ENCODE peak calls at places on chromosomes 12 and 14, in eight cellular contexts. Z is IMR-90, X is right cardiac atrium, T is H7, Y is neural progenitor cell, A is brain microvascular endothelial cell, W is small intestine, N is heart left ventricle. K is an unnamed sample.
A peak's percentile ranks its signal among the peaks of the same experiment; 100 is the strongest.

GRCh38 chr14:66359500-66359899 is 126.7 kb upstream of the CCDC196 start:
- DNase-seq in Z (peak; percentile 64), X (no peak), T (peak; percentile 26), Y (peak; percentile 79), A (no peak), W (peak; percentile 46), N (no peak), K (no peak)

GRCh38 chr12:78035913-78036658 is 205.4 kb downstream of the NAV3 start:
- DNase-seq in Z (peak; percentile 34), X (no peak), T (no peak), Y (peak; percentile 16), A (no peak), W (no peak), N (no peak), K (no peak)

GRCh38 chr12:2264622-2265306 is 212.0 kb downstream of the CACNA1C start:
- DNase-seq in Z (peak; percentile 98), X (no peak), T (no peak), Y (no peak), A (peak; percentile 92), W (no peak), N (no peak), K (peak; percentile 87)

GRCh38 chr12:6471992-6472366 is 1.5 kb upstream of the VAMP1 start:
- DNase-seq in Z (no peak), X (no peak), T (no peak), Y (no peak), A (no peak), W (no peak), N (no peak), K (peak; percentile 91)

GRCh38 chr14:50774542-50775267 is 56.3 kb downstream of the NIN start:
- DNase-seq in Z (peak; percentile 23), X (no peak), T (no peak), Y (no peak), A (no peak), W (no peak), N (no peak), K (no peak)

GRCh38 chr12:32134144-32134888 is 27.7 kb downstream of the BICD1 start:
- DNase-seq in Z (peak; percentile 83), X (no peak), T (no peak), Y (no peak), A (peak; percentile 28), W (no peak), N (no peak), K (no peak)

GRCh38 chr14:99581371-99581770 is 22.6 kb downstream of the CCDC85C start:
- DNase-seq in Z (no peak), X (no peak), T (peak; percentile 83), Y (peak; percentile 91), A (no peak), W (no peak), N (no peak), K (no peak)

GRCh38 chr12:31582155-31582554 is 8.8 kb downstream of the DENND5B start:
- DNase-seq in Z (peak; percentile 77), X (no peak), T (no peak), Y (no peak), A (peak; percentile 69), W (no peak), N (no peak), K (peak; percentile 73)

GRCh38 chr12:1457901-1458300 is 136.5 kb downstream of the FBXL14 start:
- DNase-seq in Z (peak; percentile 90), X (no peak), T (no peak), Y (no peak), A (peak; percentile 63), W (no peak), N (peak; percentile 58), K (no peak)

GRCh38 chr14:21092147-21093011 is 6.1 kb downstream of the ZNF219 start:
- DNase-seq in Z (peak; percentile 67), X (peak; percentile 84), T (peak; percentile 96), Y (peak; percentile 87), A (peak; percentile 61), W (peak; percentile 72), N (peak; percentile 81), K (peak; percentile 99)

GRCh38 chr12:120292411-120292660 is 633 bp upstream of the RNU4-2 start:
- DNase-seq in Z (no peak), X (no peak), T (no peak), Y (no peak), A (no peak), W (no peak), N (no peak), K (no peak)

DNA sequence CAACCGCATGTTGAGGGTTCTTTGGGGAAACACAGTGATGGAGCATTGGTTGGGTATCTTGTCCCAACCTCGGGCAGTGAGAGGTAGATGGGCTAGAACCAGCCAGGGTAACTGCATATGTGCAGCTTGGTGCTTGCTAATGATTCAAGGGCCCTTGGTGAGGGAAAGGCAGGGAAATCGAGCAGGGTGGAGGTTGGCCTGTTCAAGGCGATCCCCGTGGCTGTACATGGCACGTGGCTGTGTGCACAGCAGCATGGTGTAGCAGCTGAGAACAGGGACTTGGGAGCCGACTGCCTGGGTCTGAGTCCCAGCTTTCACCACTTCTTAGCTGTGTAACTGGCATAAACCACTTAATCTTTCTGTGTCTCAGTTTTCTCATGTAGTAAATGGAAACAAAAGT is 45.5 kb upstream of the OAS1 start:
- DNase-seq in Z (no peak), X (no peak), T (no peak), Y (no peak), A (no peak), W (no peak), N (no peak), K (no peak)
- H3K27me3 ChIP-seq in Z (no peaks in the 10 kb centered on the region), X (no peaks in the 10 kb centered on the region), T (no peaks in the 10 kb centered on the region), Y (peaks cover 11% of the 10 kb centered on the region), A (no peaks in the 10 kb centered on the region), W (no peaks in the 10 kb centered on the region), N (no peaks in the 10 kb centered on the region), K (peaks cover 9% of the 10 kb centered on the region)

GRCh38 chr12:64824130-64824499 is 332 bp upstream of the TBC1D30 start:
- DNase-seq in Z (no peak), X (no peak), T (no peak), Y (no peak), A (no peak), W (no peak), N (no peak), K (no peak)
- H3K27me3 ChIP-seq in Z (peaks cover 42% of the 10 kb centered on the region), X (no peaks in the 10 kb centered on the region), T (peaks cover 50% of the 10 kb centered on the region), Y (peaks cover 77% of the 10 kb centered on the region), A (peaks cover 32% of the 10 kb centered on the region), W (peaks cover 5% of the 10 kb centered on the region), N (peaks cover 2% of the 10 kb centered on the region), K (peaks cover 63% of the 10 kb centered on the region)

GRCh38 chr12:53222170-53223005 is 9.6 kb downstream of the RARG start:
- DNase-seq in Z (no peak), X (no peak), T (no peak), Y (peak; percentile 40), A (no peak), W (no peak), N (no peak), K (peak; percentile 76)

GRCh38 chr12:53224268-53224896 is 7.6 kb downstream of the RARG start:
- DNase-seq in Z (no peak), X (no peak), T (peak; percentile 93), Y (peak; percentile 70), A (no peak), W (no peak), N (no peak), K (peak; percentile 84)

GRCh38 chr12:53223391-53224267 is 8.4 kb downstream of the RARG start:
- DNase-seq in Z (peak; percentile 60), X (peak; percentile 67), T (peak; percentile 74), Y (peak; percentile 50), A (peak; percentile 17), W (no peak), N (no peak), K (peak; percentile 87)

GRCh38 chr12:53221203-53222076 is 10.6 kb downstream of the RARG start:
- DNase-seq in Z (peak; percentile 51), X (peak; percentile 78), T (peak; percentile 96), Y (peak; percentile 94), A (peak; percentile 29), W (peak; percentile 63), N (peak; percentile 84), K (peak; percentile 97)

GRCh38 chr12:53223006-53223305 is 9.1 kb downstream of the RARG start:
- DNase-seq in Z (no peak), X (no peak), T (no peak), Y (no peak), A (no peak), W (no peak), N (no peak), K (peak; percentile 66)
- H3K27me3 ChIP-seq in Z (no peaks in the 10 kb centered on the region), X (no peaks in the 10 kb centered on the region), T (peaks cover 15% of the 10 kb centered on the region), Y (peaks cover 16% of the 10 kb centered on the region), A (no peaks in the 10 kb centered on the region), W (no peaks in the 10 kb centered on the region), N (no peaks in the 10 kb centered on the region), K (no peaks in the 10 kb centered on the region)

GRCh38 chr12:26871985-26872384 is 39.0 kb upstream of the ITPR2 start:
- DNase-seq in Z (no peak), X (no peak), T (no peak), Y (no peak), A (no peak), W (no peak), N (no peak), K (no peak)
- H3K27me3 ChIP-seq in Z (peaks cover 6% of the 10 kb centered on the region), X (no peaks in the 10 kb centered on the region), T (no peaks in the 10 kb centered on the region), Y (no peaks in the 10 kb centered on the region), A (no peaks in the 10 kb centered on the region), W (no peaks in the 10 kb centered on the region), N (no peaks in the 10 kb centered on the region), K (peaks cover 6% of the 10 kb centered on the region)

GRCh38 chr12:130014485-130014807 is 110.6 kb upstream of the TMEM132D start:
- DNase-seq in Z (no peak), X (no peak), T (peak; percentile 83), Y (peak; percentile 63), A (no peak), W (no peak), N (no peak), K (no peak)
- H3K27me3 ChIP-seq in Z (no peaks in the 10 kb centered on the region), X (no peaks in the 10 kb centered on the region), T (peaks cover 5% of the 10 kb centered on the region), Y (peaks cover 83% of the 10 kb centered on the region), A (no peaks in the 10 kb centered on the region), W (no peaks in the 10 kb centered on the region), N (peaks cover 2% of the 10 kb centered on the region), K (no peaks in the 10 kb centered on the region)

GRCh38 chr12:95546491-95546813 is 4.8 kb downstream of the USP44 start:
- DNase-seq in Z (no peak), X (no peak), T (peak; percentile 33), Y (peak; percentile 59), A (no peak), W (no peak), N (no peak), K (no peak)

GRCh38 chr12:95547522-95548055 is 3.7 kb downstream of the USP44 start:
- DNase-seq in Z (peak; percentile 96), X (no peak), T (peak; percentile 64), Y (peak; percentile 54), A (no peak), W (no peak), N (no peak), K (no peak)

GRCh38 chr12:95549392-95550084 is 1.7 kb downstream of the USP44 start:
- DNase-seq in Z (no peak), X (no peak), T (no peak), Y (no peak), A (no peak), W (no peak), N (no peak), K (no peak)

GRCh38 chr12:95548539-95549391 is 2.5 kb downstream of the USP44 start:
- DNase-seq in Z (peak; percentile 64), X (peak; percentile 33), T (peak; percentile 95), Y (peak; percentile 91), A (no peak), W (peak; percentile 19), N (peak; percentile 30), K (peak; percentile 58)

GRCh38 chr12:95548056-95548538 is 3.2 kb downstream of the USP44 start:
- DNase-seq in Z (no peak), X (peak; percentile 19), T (peak; percentile 73), Y (peak; percentile 84), A (no peak), W (peak; percentile 13), N (no peak), K (peak; percentile 82)
- H3K27me3 ChIP-seq in Z (no peaks in the 10 kb centered on the region), X (no peaks in the 10 kb centered on the region), T (no peaks in the 10 kb centered on the region), Y (no peaks in the 10 kb centered on the region), A (no peaks in the 10 kb centered on the region), W (no peaks in the 10 kb centered on the region), N (no peaks in the 10 kb centered on the region), K (peaks cover 67% of the 10 kb centered on the region)

GRCh38 chr12:123379391-123379790 is 4.5 kb upstream of the KMT5A start:
- DNase-seq in Z (no peak), X (no peak), T (no peak), Y (no peak), A (no peak), W (no peak), N (no peak), K (no peak)
- H3K27me3 ChIP-seq in Z (no peaks in the 10 kb centered on the region), X (no peaks in the 10 kb centered on the region), T (no peaks in the 10 kb centered on the region), Y (no peaks in the 10 kb centered on the region), A (no peaks in the 10 kb centered on the region), W (no peaks in the 10 kb centered on the region), N (no peaks in the 10 kb centered on the region), K (no peaks in the 10 kb centered on the region)

K was measured in osteoblast.